ENCODE peak calls at places on chromosomes 12 and 14, in four cellular contexts. W, Z, I and V are unnamed samples.

GRCh38 chr12:49410833-49411232 is 43.6 kb downstream of the SPATS2 start:
- DNase-seq in W (no peak), Z (no peak), I (no peak), V (no peak)

GRCh38 chr12:954736-955135 is 5.2 kb upstream of the RAD52 start:
- DNase-seq in W (no peak), Z (no peak), I (no peak), V (no peak)

GRCh38 chr12:84658877-84659276 is 253.7 kb downstream of the SLC6A15 start:
- DNase-seq in W (no peak), Z (no peak), I (no peak), V (no peak)

GRCh38 chr14:100695423-100695738 is 31.3 kb upstream of the DLK1 start:
- DNase-seq in W (no peak), Z (no peak), I (no peak), V (no peak)

GRCh38 chr14:86022031-86022629 is 492.2 kb downstream of the FLRT2 start:
- DNase-seq in W (no peak), Z (peak), I (no peak), V (no peak)

GRCh38 chr12:56955631-56956256 is 1.7 kb downstream of the RDH16 start:
- DNase-seq in W (no peak), Z (no peak), I (no peak), V (no peak)

GRCh38 chr12:90896164-90896563 is 58.8 kb downstream of the CCER1 start:
- DNase-seq in W (no peak), Z (peak), I (no peak), V (no peak)

GRCh38 chr12:98211914-98212695 is 303.3 kb upstream of the TMPO start:
- DNase-seq in W (no peak), Z (no peak), I (peak), V (no peak)

GRCh38 chr12:131187602-131188001 is 233.9 kb downstream of the ADGRD1 start:
- DNase-seq in W (no peak), Z (no peak), I (no peak), V (no peak)

GRCh38 chr12:76470028-76470939 is 89.3 kb downstream of the OSBPL8 start:
- DNase-seq in W (no peak), Z (peak), I (peak), V (no peak)

GRCh38 chr14:95524706-95525512 is 8.5 kb upstream of the SYNE3 start:
- DNase-seq in W (no peak), Z (no peak), I (no peak), V (no peak)

GRCh38 chr12:58481811-58482210 is 438.5 kb downstream of the LRIG3 start:
- DNase-seq in W (no peak), Z (no peak), I (no peak), V (no peak)

GRCh38 chr12:131900397-131900796 is 6.0 kb downstream of the ULK1 start:
- DNase-seq in W (no peak), Z (no peak), I (no peak), V (no peak)

GRCh38 chr14:106625181-106625580 is 1098.8 kb downstream of the TMEM121 start:
- DNase-seq in W (no peak), Z (no peak), I (no peak), V (no peak)

GRCh38 chr12:68977335-68977734 is 44.4 kb upstream of the CPM start:
- DNase-seq in W (no peak), Z (no peak), I (peak), V (no peak)

GRCh38 chr12:22361785-22362184 is 27.3 kb upstream of the ST8SIA1 start:
- DNase-seq in W (no peak), Z (no peak), I (no peak), V (no peak)

GRCh38 chr12:113684053-113684907 is 212.6 kb upstream of the LHX5 start:
- DNase-seq in W (no peak), Z (no peak), I (no peak), V (no peak)

GRCh38 chr12:76002598-76003262 is 28.8 kb downstream of the PHLDA1 start:
- DNase-seq in W (no peak), Z (no peak), I (no peak), V (no peak)

GRCh38 chr14:61111145-61112130 is 130.4 kb downstream of the SLC38A6 start:
- DNase-seq in W (no peak), Z (no peak), I (no peak), V (no peak)

GRCh38 chr12:7907009-7907408 is 29.0 kb downstream of the SLC2A3 start:
- DNase-seq in W (no peak), Z (peak), I (no peak), V (no peak)

GRCh38 chr12:85445060-85445938 is 165.3 kb downstream of the ALX1 start:
- DNase-seq in W (no peak), Z (no peak), I (no peak), V (no peak)

GRCh38 chr14:100578552-100578951 is 8.7 kb downstream of the BEGAIN start:
- DNase-seq in W (no peak), Z (no peak), I (no peak), V (no peak)

GRCh38 chr12:111767362-111768158 is 827 bp downstream of the ALDH2 start:
- DNase-seq in W (no peak), Z (no peak), I (no peak), V (no peak)

GRCh38 chr14:52131640-52132320 is 62.9 kb upstream of the NID2 start:
- DNase-seq in W (peak), Z (peak), I (peak), V (no peak)

GRCh38 chr12:84860718-84861117 is 51.9 kb downstream of the SLC6A15 start:
- DNase-seq in W (no peak), Z (no peak), I (no peak), V (no peak)

GRCh38 chr12:120132863-120133385 is 16.4 kb upstream of the RAB35 start:
- DNase-seq in W (no peak), Z (no peak), I (no peak), V (no peak)

GRCh38 chr14:96177766-96178377 is 26.8 kb upstream of the BDKRB2 start:
- DNase-seq in W (no peak), Z (peak), I (no peak), V (no peak)